ENCODE peak calls at places on chromosomes 4 and X, in four cellular contexts. O is K562, C is H1, Q is HepG2. D is an unnamed sample.

GRCh38 chr4:147480891-147481576 is at the start of gene EDNRA:
- DNase-seq in O (no peak), C (peak), Q (no peak), D (peak)

GRCh38 chrX:96721398-96721797 is 36.8 kb downstream of the DIAPH2 start:
- DNase-seq in O (no peak), C (no peak), Q (peak), D (no peak)

GRCh38 chr4:3320361-3321023 is 27.7 kb downstream of the RGS12 start:
- DNase-seq in O (no peak), C (no peak), Q (no peak), D (no peak)

GRCh38 chrX:63585936-63586335 is 199.1 kb downstream of the ARHGEF9 start:
- DNase-seq in O (no peak), C (no peak), Q (no peak), D (no peak)

GRCh38 chr4:142940614-142941013 is 94.5 kb upstream of the INPP4B start:
- DNase-seq in O (no peak), C (no peak), Q (no peak), D (no peak)

GRCh38 chrX:10902001-10902400 is 209.1 kb upstream of the HCCS start:
- DNase-seq in O (no peak), C (no peak), Q (peak), D (no peak)

GRCh38 chr4:144808034-144808433 is 162.1 kb downstream of the HHIP start:
- DNase-seq in O (no peak), C (no peak), Q (no peak), D (peak)

GRCh38 chr4:153529646-153530045 is 63.5 kb downstream of the TMEM131L start:
- DNase-seq in O (no peak), C (no peak), Q (no peak), D (no peak)

GRCh38 chr4:2059726-2060577 is 825 bp downstream of the NAT8L start:
- DNase-seq in O (peak), C (no peak), Q (no peak), D (no peak)

GRCh38 chr4:173420324-173420752 is 21.4 kb upstream of the SCRG1 start:
- DNase-seq in O (peak), C (no peak), Q (peak), D (no peak)

GRCh38 chrX:144715356-144715755 is 531.9 kb upstream of the SPANXN1 start:
- DNase-seq in O (no peak), C (no peak), Q (no peak), D (no peak)

GRCh38 chrX:48531359-48531954 is 8.1 kb upstream of the TBC1D25 start:
- DNase-seq in O (peak), C (no peak), Q (no peak), D (peak)

GRCh38 chr4:150178161-150178560 is 99.9 kb downstream of the DCLK2 start:
- DNase-seq in O (no peak), C (no peak), Q (no peak), D (no peak)

GRCh38 chr4:47490550-47490949 is 5.5 kb downstream of the ATP10D start:
- DNase-seq in O (no peak), C (no peak), Q (peak), D (peak)

GRCh38 chr4:110778526-110778925 is 155.6 kb upstream of the PITX2 start:
- DNase-seq in O (no peak), C (no peak), Q (no peak), D (no peak)

GRCh38 chr4:114078636-114079035 is 99.2 kb upstream of the ARSJ start:
- DNase-seq in O (no peak), C (no peak), Q (no peak), D (no peak)

GRCh38 chrX:16466640-16467432 is 183.1 kb upstream of the S100G start:
- DNase-seq in O (no peak), C (no peak), Q (no peak), D (no peak)

GRCh38 chr4:56799291-56799823 is 22.1 kb downstream of the SPINK2 start:
- DNase-seq in O (no peak), C (no peak), Q (no peak), D (no peak)
- TF ChIP-seq RNF2 in O (no peak), C (no peak), Q (no peak), D (no peak)

DNA sequence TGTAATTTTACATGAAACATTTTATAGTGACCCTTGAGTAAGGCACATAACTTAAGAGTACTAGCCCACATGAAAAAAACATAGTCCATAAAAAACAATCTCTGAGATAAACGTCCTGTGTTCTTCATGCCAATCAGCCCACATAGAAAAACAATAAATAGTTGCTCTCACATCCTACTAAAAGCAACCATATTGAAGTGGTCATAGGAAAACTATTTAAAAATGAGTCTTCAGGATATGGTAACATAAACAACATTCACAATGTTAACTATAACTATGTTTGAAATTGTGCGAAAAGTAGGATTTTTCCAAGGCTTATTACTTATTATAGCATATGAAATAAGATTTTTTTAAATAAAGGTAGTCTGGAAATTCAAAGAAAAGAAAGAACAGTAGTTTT is 77.1 kb upstream of the EPHA5 start:
- DNase-seq in O (no peak), C (no peak), Q (no peak), D (no peak)
- TF ChIP-seq PHF8 in O (no peak), C (no peak), Q (no peak), D (no peak)

DNA sequence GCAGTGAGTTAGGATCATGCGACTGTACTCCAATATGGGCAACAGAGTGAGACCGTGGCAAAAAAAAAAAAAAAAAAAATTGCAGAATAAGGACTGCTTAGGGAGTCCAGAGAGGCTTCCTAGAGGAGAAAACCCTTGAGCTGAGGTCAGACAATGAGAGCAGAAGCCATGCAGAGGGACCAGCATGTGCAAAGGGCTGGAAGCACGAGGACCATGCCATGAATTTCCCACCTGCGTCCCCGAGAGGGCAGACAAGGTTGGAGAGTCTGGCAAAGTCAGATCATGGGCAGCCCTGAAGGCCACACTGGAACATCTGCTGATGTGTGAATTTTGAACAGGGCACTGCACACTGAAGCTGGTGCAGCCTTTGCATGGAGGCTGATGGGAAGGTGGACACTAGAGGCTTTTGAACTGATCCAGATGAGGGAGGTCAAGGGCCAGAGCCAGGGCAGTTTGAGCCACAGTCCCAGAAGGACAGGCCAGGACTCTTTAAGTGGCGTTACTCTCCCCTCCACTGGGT is 6.5 kb upstream of the JAKMIP1 start:
- DNase-seq in O (no peak), C (no peak), Q (no peak), D (no peak)
- TF ChIP-seq CTCF in O (no peak), C (no peak), Q (no peak), D (no peak)

GRCh38 chr4:19227701-19228100 is 1024.0 kb upstream of the SLIT2 start:
- DNase-seq in O (no peak), C (no peak), Q (no peak), D (no peak)
- TF ChIP-seq RNF2 in O (no peak), C (no peak), Q (no peak), D (no peak)

D was measured in A549.